ENCODE peak calls at places on chromosomes 3 and 15, in nine cellular contexts. S is PC-3; K is left ventricle myocardium inferior; A is CD4-positive, alpha-beta memory T cell; E is lower lobe of right lung; F is breast epithelium; Z is OCI-LY7; L is left lung; H is naive thymus-derived CD4-positive, alpha-beta T cell. O is an unnamed sample.

GRCh38 chr3:36317915-36318314 is 62.4 kb upstream of the STAC start:
- DNase-seq in S (no peak), K (no peak), A (no peak), E (no peak), F (no peak), Z (no peak), L (no peak), H (no peak), O (no peak)

GRCh38 chr3:57815034-57815433 is 58.9 kb downstream of the SLMAP start:
- DNase-seq in S (no peak), K (no peak), A (peak; percentile 29), E (no peak), F (no peak), Z (peak; percentile 39), L (no peak), H (no peak), O (no peak)

GRCh38 chr15:29740692-29741311 is 81.5 kb downstream of the TJP1 start:
- DNase-seq in S (peak; percentile 37), K (no peak), A (no peak), E (no peak), F (no peak), Z (peak; percentile 49), L (no peak), H (no peak), O (no peak)

GRCh38 chr15:74251187-74251811 is 15.2 kb downstream of the CCDC33 start:
- DNase-seq in S (no peak), K (peak; percentile 87), A (no peak), E (no peak), F (peak; percentile 84), Z (no peak), L (no peak), H (no peak), O (no peak)

GRCh38 chr3:111691293-111691909 is 96.3 kb upstream of the ZBED2 start:
- DNase-seq in S (peak; percentile 73), K (no peak), A (no peak), E (no peak), F (no peak), Z (peak; percentile 30), L (no peak), H (no peak), O (no peak)

GRCh38 chr15:32774022-32774421 is 56.2 kb downstream of the GREM1 start:
- DNase-seq in S (peak; percentile 98), K (no peak), A (no peak), E (no peak), F (no peak), Z (no peak), L (no peak), H (no peak), O (no peak)

GRCh38 chr15:57015897-57016296 is 97.5 kb downstream of the TCF12 start:
- DNase-seq in S (peak; percentile 79), K (no peak), A (no peak), E (no peak), F (no peak), Z (no peak), L (no peak), H (no peak), O (no peak)

GRCh38 chr3:13078158-13078905 is 5.1 kb upstream of the IQSEC1 start:
- DNase-seq in S (no peak), K (no peak), A (no peak), E (no peak), F (no peak), Z (peak; percentile 59), L (no peak), H (no peak), O (no peak)

GRCh38 chr3:122923611-122924010 is 104.0 kb downstream of the SEMA5B start:
- DNase-seq in S (no peak), K (no peak), A (no peak), E (no peak), F (no peak), Z (no peak), L (no peak), H (no peak), O (no peak)

GRCh38 chr3:122918576-122919290 is 108.8 kb downstream of the SEMA5B start:
- DNase-seq in S (peak; percentile 19), K (no peak), A (no peak), E (no peak), F (no peak), Z (no peak), L (no peak), H (no peak), O (no peak)

GRCh38 chr3:122920986-122921385 is 106.6 kb downstream of the SEMA5B start:
- DNase-seq in S (no peak), K (no peak), A (no peak), E (no peak), F (no peak), Z (no peak), L (no peak), H (no peak), O (no peak)

GRCh38 chr3:122919291-122919610 is 108.3 kb downstream of the SEMA5B start:
- DNase-seq in S (no peak), K (no peak), A (no peak), E (no peak), F (no peak), Z (no peak), L (no peak), H (no peak), O (no peak)

DNA sequence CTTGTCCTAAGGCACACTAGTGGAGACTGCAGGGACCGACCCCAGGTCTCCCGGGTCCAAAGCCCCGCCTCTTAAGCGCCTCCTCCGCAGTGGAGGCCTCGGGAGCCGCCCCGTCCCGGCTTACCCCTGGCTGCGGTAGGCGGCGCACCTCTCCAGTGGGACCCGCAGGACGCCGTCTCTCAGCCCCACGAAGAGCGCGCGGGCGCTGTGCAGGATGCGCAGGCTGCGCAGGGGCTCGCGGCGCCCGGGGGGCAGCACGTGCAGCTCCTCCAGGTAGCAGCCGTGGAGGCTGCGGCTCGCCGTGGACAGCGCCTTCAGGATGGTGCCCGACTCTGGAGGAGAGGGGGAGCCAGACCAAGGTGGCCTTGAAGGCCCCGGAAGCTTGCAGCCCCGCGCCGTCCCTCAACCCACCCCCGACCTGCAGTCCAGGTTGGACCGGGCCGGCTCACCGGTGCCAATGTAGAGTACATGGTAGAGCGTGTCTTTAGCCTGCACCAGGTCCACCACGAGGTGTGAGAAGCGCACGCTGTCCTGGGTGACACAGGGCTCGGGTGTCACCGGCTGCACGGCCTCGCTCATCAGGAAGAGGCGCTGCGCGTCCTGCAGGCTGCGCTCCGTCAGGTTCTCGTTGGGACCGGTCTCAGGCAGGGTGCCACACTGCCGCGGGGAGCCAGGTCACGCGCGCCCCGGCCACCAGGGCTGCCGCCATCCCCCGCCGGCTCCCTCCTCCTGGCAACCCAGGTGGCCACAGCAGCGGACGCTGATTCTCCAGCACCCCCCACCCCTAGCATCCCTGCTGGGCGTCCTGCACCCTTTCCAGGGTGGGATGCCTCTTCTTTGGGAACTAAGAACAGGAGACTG is 105.5 kb downstream of the SEMA5B start:
- DNase-seq in S (no peak), K (no peak), A (no peak), E (no peak), F (no peak), Z (no peak), L (no peak), H (no peak), O (no peak)
- H3K4me3 ChIP-seq in S (no peak overlapping the region), K (no peak overlapping the region), A (no peak overlapping the region), E (peak overlapping the region; percentile 37), F (no peak overlapping the region), Z (no peak overlapping the region), L (no peak overlapping the region), H (no peak overlapping the region), O (peak overlapping the region; percentile 63)

GRCh38 chr3:53592862-53593261 is 98.5 kb downstream of the CACNA1D start:
- DNase-seq in S (no peak), K (no peak), A (no peak), E (no peak), F (no peak), Z (peak; percentile 7), L (no peak), H (no peak), O (no peak)

GRCh38 chr3:53593611-53594010 is 99.2 kb downstream of the CACNA1D start:
- DNase-seq in S (no peak), K (no peak), A (no peak), E (no peak), F (no peak), Z (no peak), L (no peak), H (no peak), O (no peak)

GRCh38 chr3:53591646-53592045 is 97.2 kb downstream of the CACNA1D start:
- DNase-seq in S (peak; percentile 9), K (no peak), A (no peak), E (no peak), F (no peak), Z (no peak), L (no peak), H (no peak), O (no peak)

GRCh38 chr3:53595660-53596059 is 101.2 kb downstream of the CACNA1D start:
- DNase-seq in S (no peak), K (no peak), A (no peak), E (no peak), F (no peak), Z (no peak), L (no peak), H (no peak), O (no peak)

DNA sequence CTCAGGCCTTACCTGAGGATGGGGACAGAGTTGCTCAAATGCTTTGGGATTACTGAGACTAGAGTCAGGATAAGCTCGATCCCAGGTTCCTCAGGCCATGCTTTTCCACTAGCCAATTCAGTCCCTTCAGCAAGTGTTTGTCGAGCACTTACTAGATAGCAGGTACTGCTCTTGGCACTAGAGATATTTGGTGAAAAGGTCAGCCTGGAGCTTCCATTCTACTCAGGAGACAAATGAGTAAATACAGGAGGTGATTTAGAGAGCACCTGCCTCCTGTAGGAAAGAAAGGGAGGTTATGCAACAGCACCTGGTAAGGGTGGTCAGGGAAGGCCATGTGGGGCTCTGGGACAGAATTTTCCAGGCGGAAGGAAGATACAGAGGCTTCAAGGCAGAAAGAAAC is 99.9 kb downstream of the CACNA1D start:
- DNase-seq in S (no peak), K (no peak), A (no peak), E (no peak), F (no peak), Z (no peak), L (no peak), H (no peak), O (no peak)
- H3K27ac ChIP-seq in S (no peak overlapping the region), K (no peak overlapping the region), A (no peak overlapping the region), E (no peak overlapping the region), F (no peak overlapping the region), Z (no peak overlapping the region), L (no peak overlapping the region), H (no peak overlapping the region), O (no peak overlapping the region)

DNA sequence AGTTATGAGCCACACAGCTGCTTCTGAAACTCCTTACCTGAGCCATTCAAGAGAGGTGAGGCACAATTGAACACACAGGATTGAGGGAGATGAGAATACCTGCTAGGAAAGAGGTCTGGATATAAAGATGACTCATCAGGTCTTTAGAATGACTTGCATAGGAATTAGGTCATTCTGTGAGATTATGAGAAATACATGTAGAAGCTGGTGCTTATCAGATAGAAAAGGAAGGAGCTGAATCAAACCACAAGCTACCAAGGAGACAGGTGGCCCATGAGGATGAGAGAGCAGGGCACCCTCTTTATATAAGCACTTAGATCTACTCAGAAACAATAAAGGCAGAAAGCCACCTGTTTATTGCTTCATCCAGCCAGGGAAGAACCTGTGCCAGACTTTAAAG is 75.1 kb downstream of the PIK3R4 start:
- DNase-seq in S (peak; percentile 20), K (no peak), A (no peak), E (no peak), F (no peak), Z (no peak), L (no peak), H (no peak), O (no peak)
- H3K4me1 ChIP-seq in S (no peaks in the 10 kb centered on the region), K (no peaks in the 10 kb centered on the region), A (no peaks in the 10 kb centered on the region), E (no peaks in the 10 kb centered on the region), F (no peaks in the 10 kb centered on the region), Z (no peaks in the 10 kb centered on the region), L (no peaks in the 10 kb centered on the region), H (no peaks in the 10 kb centered on the region), O (no peaks in the 10 kb centered on the region)

GRCh38 chr3:119557192-119557873 is 2.1 kb downstream of the CD80 start:
- DNase-seq in S (no peak), K (no peak), A (no peak), E (no peak), F (no peak), Z (no peak), L (no peak), H (no peak), O (no peak)

GRCh38 chr3:119558528-119559339 is 680 bp downstream of the CD80 start:
- DNase-seq in S (no peak), K (no peak), A (no peak), E (no peak), F (no peak), Z (no peak), L (no peak), H (no peak), O (no peak)

GRCh38 chr3:119557874-119558264 is 1.5 kb downstream of the CD80 start:
- DNase-seq in S (no peak), K (no peak), A (no peak), E (no peak), F (no peak), Z (no peak), L (no peak), H (no peak), O (no peak)

GRCh38 chr3:119555309-119555735 is 4.1 kb downstream of the CD80 start:
- DNase-seq in S (no peak), K (peak; percentile 18), A (no peak), E (peak; percentile 44), F (no peak), Z (no peak), L (peak; percentile 54), H (no peak), O (no peak)

DNA sequence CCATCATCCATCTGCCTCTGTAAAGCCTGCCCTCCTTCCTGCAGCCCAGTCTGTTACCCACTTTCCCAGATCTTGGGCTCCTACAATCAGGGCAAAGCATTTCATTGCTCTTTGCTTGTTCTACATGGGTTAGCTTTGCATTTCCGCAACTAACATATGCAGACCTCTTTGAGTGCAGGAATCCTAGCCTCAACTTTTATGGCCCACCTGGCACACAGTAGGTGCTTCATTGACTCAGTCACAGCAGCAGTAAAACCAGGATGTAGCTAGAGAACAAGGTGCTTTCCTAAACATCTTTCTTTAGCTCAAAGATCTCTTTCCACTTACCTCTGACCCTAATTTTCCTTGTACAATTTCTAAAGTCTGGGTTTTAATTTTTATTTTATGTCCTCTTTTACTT is 3.5 kb downstream of the CD80 start:
- DNase-seq in S (no peak), K (no peak), A (no peak), E (no peak), F (no peak), Z (no peak), L (no peak), H (no peak), O (no peak)
- H3K4me3 ChIP-seq in S (no peak overlapping the region), K (no peak overlapping the region), A (no peak overlapping the region), E (no peak overlapping the region), F (no peak overlapping the region), Z (no peak overlapping the region), L (no peak overlapping the region), H (no peak overlapping the region), O (no peak overlapping the region)

O was measured in iPS DF 6.9.